ENCODE peak calls at places on chromosomes 11 and 22, in six cellular contexts. Q is upper lobe of left lung, E is tibial artery, O is endothelial cell of umbilical vein, Y is neural progenitor cell, H is RWPE2. W is an unnamed sample. For H3K4me1 and H3K27me3, the result is how much of the 10 kb centered on the place peaks cover.

GRCh38 chr11:62048101-62048500 is 75.7 kb upstream of the INCENP start:
- DNase-seq in Q (no peak), O (no peak), E (no peak), Y (no peak), H (no peak), W (no peak)

GRCh38 chr22:35477911-35478582 is 62.6 kb upstream of the RASD2 start:
- DNase-seq in Y (no peak), E (no peak), H (no peak), O (peak), Q (no peak), W (peak)

GRCh38 chr11:34524696-34525095 is 11.1 kb upstream of the ELF5 start:
- DNase-seq in H (no peak), O (no peak), Y (no peak), E (no peak), Q (peak), W (no peak)

GRCh38 chr11:1293619-1294015 is 15.8 kb downstream of the TOLLIP start:
- DNase-seq in E (no peak), Q (peak), Y (no peak), O (no peak), H (peak), W (peak)

GRCh38 chr11:17894929-17895658 is 117.8 kb downstream of the SERGEF start:
- DNase-seq in Q (no peak), E (no peak), H (no peak), O (no peak), Y (no peak), W (no peak)

GRCh38 chr11:119752324-119752723 is 23.3 kb upstream of the NECTIN1 start:
- DNase-seq in Y (no peak), E (no peak), Q (no peak), O (no peak), H (no peak), W (no peak)

GRCh38 chr11:112540261-112540660 is 279.6 kb upstream of the PLET1 start:
- DNase-seq in Q (no peak), O (no peak), Y (no peak), E (no peak), H (no peak), W (no peak)

GRCh38 chr11:129862123-129862522 is 33.3 kb downstream of the NFRKB start:
- DNase-seq in Q (no peak), E (no peak), O (no peak), Y (no peak), H (no peak), W (no peak)

GRCh38 chr11:121996574-121996973 is 119.4 kb downstream of the BLID start:
- DNase-seq in Q (no peak), Y (no peak), H (no peak), E (no peak), O (no peak), W (no peak)

GRCh38 chr11:128888034-128888985 is 2.8 kb upstream of the KCNJ5 start:
- DNase-seq in O (no peak), E (no peak), Q (no peak), Y (peak), H (no peak), W (no peak)

GRCh38 chr22:26360169-26360885 is 68.7 kb upstream of the ASPHD2 start:
- DNase-seq in Y (peak), H (no peak), Q (no peak), E (peak), O (peak), W (peak)

GRCh38 chr11:47863189-47863892 is 15.2 kb upstream of the NUP160 start:
- DNase-seq in H (no peak), Q (no peak), Y (no peak), O (no peak), E (no peak), W (peak)

GRCh38 chr22:49300951-49301397 is 526.7 kb downstream of the BRD1 start:
- DNase-seq in Q (no peak), O (no peak), H (no peak), E (peak), Y (no peak), W (no peak)

GRCh38 chr11:112608466-112608865 is 347.8 kb upstream of the PLET1 start:
- DNase-seq in E (no peak), H (no peak), Y (no peak), Q (no peak), O (no peak), W (no peak)

GRCh38 chr11:76612226-76612625 is 58.3 kb downstream of the LRRC32 start:
- DNase-seq in Y (no peak), H (no peak), E (peak), Q (no peak), O (no peak), W (no peak)

GRCh38 chr11:23897453-23898289 is 599.2 kb upstream of the LUZP2 start:
- DNase-seq in O (no peak), E (no peak), Y (no peak), Q (no peak), H (no peak), W (no peak)

GRCh38 chr11:127492025-127492424 is 491.5 kb upstream of the KIRREL3 start:
- DNase-seq in H (no peak), O (no peak), Y (no peak), Q (no peak), E (no peak), W (no peak)

GRCh38 chr11:68397256-68397655 is 63.3 kb upstream of the PPP6R3 start:
- DNase-seq in O (no peak), E (no peak), H (peak), Q (peak), Y (no peak), W (no peak)

GRCh38 chr11:14980854-14981253 is 8.7 kb upstream of the CALCA start:
- DNase-seq in H (no peak), Q (no peak), O (no peak), Y (no peak), E (peak), W (no peak)

GRCh38 chr22:24421428-24421931 is 5.9 kb upstream of the ADORA2A start:
- DNase-seq in E (no peak), O (no peak), H (no peak), Y (peak), Q (no peak), W (peak)

GRCh38 chr11:44542372-44542771 is 23.1 kb upstream of the CD82 start:
- DNase-seq in O (no peak), E (no peak), Y (no peak), Q (no peak), H (no peak), W (no peak)

GRCh38 chr22:25085930-25086901 is 113.4 kb upstream of the CRYBB3 start:
- DNase-seq in Y (no peak), Q (no peak), H (no peak), O (peak), E (peak), W (peak)

GRCh38 chr11:106996691-106997090 is 21.6 kb downstream of the GUCY1A2 start:
- DNase-seq in O (no peak), Y (no peak), E (no peak), Q (no peak), H (no peak), W (no peak)

GRCh38 chr22:32574957-32575893 is 100.6 kb downstream of the FBXO7 start:
- DNase-seq in E (no peak), Y (peak), O (no peak), Q (no peak), H (no peak), W (no peak)

GRCh38 chr22:31271026-31271425 is 21.3 kb downstream of the PIK3IP1 start:
- DNase-seq in Q (no peak), O (no peak), H (no peak), E (no peak), Y (no peak), W (no peak)

GRCh38 chr11:27839226-27839913 is 139.1 kb upstream of the BDNF start:
- DNase-seq in E (no peak), H (no peak), Y (no peak), Q (no peak), O (peak), W (no peak)

GRCh38 chr11:1938343-1939005 is 8.7 kb upstream of the MRPL23 start:
- DNase-seq in Q (peak), E (no peak), O (no peak), Y (no peak), H (peak), W (no peak)

GRCh38 chr11:76265771-76266241 is 59.5 kb upstream of the WNT11 start:
- DNase-seq in Y (no peak), Q (no peak), H (no peak), O (no peak), E (peak), W (no peak)

GRCh38 chr22:28819253-28820096 is 19.1 kb upstream of the XBP1 start:
- DNase-seq in H (no peak), Q (no peak), O (no peak), Y (no peak), E (no peak), W (peak)

GRCh38 chr11:61273151-61274078 is 21.7 kb downstream of the VWCE start:
- DNase-seq in O (no peak), Q (peak), E (no peak), H (no peak), Y (no peak), W (peak)

GRCh38 chr11:76206077-76206326 is 300 bp downstream of the WNT11 start:
- DNase-seq in H (no peak), Y (no peak), O (no peak), E (no peak), Q (no peak), W (no peak)

GRCh38 chr11:17343907-17344306 is 7.7 kb upstream of the NCR3LG1 start:
- DNase-seq in Y (no peak), H (no peak), Q (no peak), O (no peak), E (no peak), W (no peak)

GRCh38 chr11:107576497-107577086 is 11.1 kb upstream of the ALKBH8 start:
- DNase-seq in H (no peak), E (no peak), Q (no peak), Y (peak), O (peak), W (peak)

DNA sequence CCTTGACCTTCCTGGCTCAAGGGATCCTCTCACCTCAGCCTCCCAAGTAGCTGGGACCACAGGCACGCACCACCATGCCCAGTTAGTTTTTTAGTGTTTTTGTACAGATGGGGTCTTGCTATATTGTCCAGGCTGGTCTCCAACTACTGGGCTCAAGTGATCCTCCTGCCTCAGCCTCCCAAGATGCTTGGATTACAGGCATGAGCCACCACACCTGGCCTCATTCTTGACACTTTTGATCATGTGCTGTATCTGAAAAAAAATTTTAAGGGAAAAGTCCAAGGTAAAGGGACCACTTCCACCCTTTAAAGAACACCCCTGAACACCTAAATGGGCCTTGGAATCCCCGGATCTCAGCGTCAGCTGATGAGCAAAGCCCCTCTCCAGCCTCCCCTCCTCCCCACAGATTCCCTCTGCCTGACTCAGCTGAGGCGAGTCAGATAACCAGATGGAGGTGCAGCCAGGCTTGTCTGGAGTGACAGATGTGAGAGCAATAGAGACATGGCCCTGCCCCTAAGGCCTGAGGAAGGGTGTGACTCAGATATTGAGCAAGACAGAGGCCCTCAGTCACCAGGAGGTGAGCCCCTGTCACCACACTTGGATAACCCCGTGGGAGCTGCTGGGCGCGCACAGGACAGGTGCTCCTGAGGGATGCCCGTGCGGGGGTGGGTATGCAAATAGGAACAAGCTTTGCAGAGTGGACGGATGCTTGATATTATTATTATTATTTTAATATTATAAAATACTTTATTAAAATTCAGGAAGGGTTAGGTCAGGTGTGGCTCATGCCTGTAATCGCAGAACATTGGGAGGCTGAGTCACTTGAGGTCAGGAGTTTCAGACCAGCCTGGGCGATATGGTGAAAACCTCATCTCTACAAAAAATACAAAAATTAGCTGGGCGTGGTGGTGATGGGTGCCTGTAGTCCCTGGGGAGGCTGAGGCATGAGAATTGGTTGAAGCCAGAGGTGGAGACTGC is 5.0 kb upstream of the CCDC88B start:
- DNase-seq in Q (peak), Y (peak), E (peak), O (peak), H (peak), W (peak)
- H3K4me1 ChIP-seq in Q (under half), Y (under half), E (under half), O (under half), H (under half), W (under half)

GRCh38 chr11:94770563-94771120 is 2.5 kb downstream of the AMOTL1 start:
- DNase-seq in E (no peak), Y (no peak), O (no peak), H (no peak), Q (no peak), W (no peak)

GRCh38 chr11:94771951-94772350 is 3.8 kb downstream of the AMOTL1 start:
- DNase-seq in Y (no peak), Q (no peak), O (no peak), E (no peak), H (no peak), W (no peak)

GRCh38 chr11:94769897-94770296 is 1.7 kb downstream of the AMOTL1 start:
- DNase-seq in H (no peak), Y (no peak), O (peak), Q (no peak), E (no peak), W (no peak)

GRCh38 chr11:94773842-94774241 is 5.7 kb downstream of the AMOTL1 start:
- DNase-seq in Q (no peak), H (no peak), E (no peak), Y (no peak), O (no peak), W (no peak)

DNA sequence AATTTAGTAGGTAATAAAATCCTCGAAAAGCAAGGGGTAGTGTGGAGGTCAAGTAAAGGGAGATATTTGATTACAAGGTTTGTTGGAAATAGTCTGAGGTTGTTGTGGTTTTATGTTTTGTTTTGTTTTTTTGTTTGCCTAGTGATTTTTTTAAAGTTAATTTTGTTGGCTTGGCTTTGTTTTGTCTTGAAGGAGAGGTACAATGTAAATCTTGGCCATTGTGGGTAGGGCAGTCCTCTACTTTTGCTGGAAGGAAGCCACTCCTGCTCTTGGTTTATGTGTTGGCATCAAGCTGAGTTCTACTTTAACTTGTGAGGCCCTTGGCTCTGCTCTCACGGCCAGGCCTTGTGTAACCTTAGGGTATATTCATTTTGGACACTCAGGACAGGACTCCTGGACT is 3.2 kb downstream of the AMOTL1 start:
- DNase-seq in H (no peak), Y (no peak), O (no peak), E (no peak), Q (no peak), W (no peak)
- H3K4me3 ChIP-seq in H (no peak), Y (no peak), O (no peak), E (no peak), Q (no peak), W (no peak)

GRCh38 chr22:42368379-42369249 is 63.6 kb downstream of the NFAM1 start:
- DNase-seq in H (peak), E (peak), O (no peak), Y (peak), Q (no peak), W (peak)
- H3K27me3 ChIP-seq in H (under half), E (under half), O (under half), Y (under half), Q (under half), W (under half)

GRCh38 chr11:116984186-116984585 is 114.0 kb downstream of the SIK3 start:
- DNase-seq in O (no peak), H (no peak), E (no peak), Q (no peak), Y (no peak), W (no peak)
- H3K4me1 ChIP-seq in O (under half), H (under half), E (half or more), Q (half or more), Y (under half), W (under half)

W was measured in small intestine.